ENCODE peak calls at places on chromosomes 12 and 14, in nine cellular contexts. P, U, M, X, E, N, W, A and D are unnamed samples.

GRCh38 chr14:67393689-67394088 is 18.3 kb downstream of the PLEK2 start:
- DNase-seq in P (no peak), U (no peak), M (no peak), X (no peak), E (no peak), N (no peak), W (no peak), A (no peak), D (no peak)

GRCh38 chr12:101042211-101042610 is 167.8 kb downstream of the SLC5A8 start:
- DNase-seq in P (no peak), U (no peak), M (no peak), X (no peak), E (no peak), N (no peak), W (no peak), A (no peak), D (no peak)

GRCh38 chr12:113152196-113152834 is 2.8 kb downstream of the CFAP73 start:
- DNase-seq in P (no peak), U (no peak), M (no peak), X (no peak), E (no peak), N (no peak), W (no peak), A (no peak), D (no peak)

GRCh38 chr14:71856199-71856919 is 75.9 kb upstream of the RGS6 start:
- DNase-seq in P (peak; percentile 1), U (no peak), M (no peak), X (no peak), E (no peak), N (no peak), W (no peak), A (no peak), D (no peak)

GRCh38 chr14:36617824-36618223 is 35.4 kb upstream of the NKX2-8 start:
- DNase-seq in P (no peak), U (no peak), M (no peak), X (no peak), E (no peak), N (no peak), W (no peak), A (no peak), D (no peak)

GRCh38 chr12:96015672-96016071 is 19.5 kb upstream of the HAL start:
- DNase-seq in P (peak; percentile 1), U (no peak), M (peak; percentile 16), X (no peak), E (no peak), N (no peak), W (no peak), A (peak; percentile 47), D (no peak)

GRCh38 chr14:70114621-70115156 is 74.1 kb downstream of the SLC8A3 start:
- DNase-seq in P (no peak), U (no peak), M (no peak), X (peak; percentile 63), E (no peak), N (no peak), W (no peak), A (no peak), D (no peak)

GRCh38 chr12:96219700-96220206 is 25.6 kb downstream of the ELK3 start:
- DNase-seq in P (peak; percentile 96), U (peak; percentile 80), M (no peak), X (peak; percentile 62), E (no peak), N (no peak), W (no peak), A (peak; percentile 99), D (no peak)

GRCh38 chr12:120110550-120111501 is 5.7 kb downstream of the RAB35 start:
- DNase-seq in P (no peak), U (no peak), M (peak; percentile 71), X (no peak), E (peak; percentile 48), N (no peak), W (no peak), A (no peak), D (peak; percentile 15)

GRCh38 chr14:73644531-73645247 is at the start of gene DNAL1:
- DNase-seq in P (peak; percentile 82), U (peak; percentile 96), M (peak; percentile 95), X (peak; percentile 87), E (peak; percentile 89), N (peak; percentile 14), W (peak; percentile 88), A (peak; percentile 92), D (peak; percentile 86)

GRCh38 chr12:12537421-12537820 is 25.2 kb downstream of the DUSP16 start:
- DNase-seq in P (no peak), U (no peak), M (no peak), X (no peak), E (no peak), N (no peak), W (no peak), A (no peak), D (no peak)

GRCh38 chr12:25186788-25187397 is 8.1 kb downstream of the DNAI7 start:
- DNase-seq in P (no peak), U (no peak), M (no peak), X (no peak), E (peak; percentile 19), N (no peak), W (no peak), A (no peak), D (no peak)

GRCh38 chr12:98403936-98404335 is 111.5 kb upstream of the TMPO start:
- DNase-seq in P (no peak), U (no peak), M (no peak), X (no peak), E (no peak), N (no peak), W (no peak), A (no peak), D (no peak)

GRCh38 chr12:78674311-78675085 is 190.1 kb upstream of the SYT1 start:
- DNase-seq in P (peak; percentile 14), U (no peak), M (no peak), X (no peak), E (no peak), N (no peak), W (no peak), A (peak; percentile 53), D (no peak)